ENCODE peak calls at places on chromosomes 3 and 15, in seven cellular contexts. G is RPMI7951, K is SW480, J is pons, O is ELF-1, U is body of pancreas, M is cerebellum. C is an unnamed sample.

GRCh38 chr3:60870396-60870795 is 380.9 kb downstream of the FHIT start:
- DNase-seq in O (no peak), M (no peak), G (no peak), K (no peak), J (no peak), U (no peak), C (no peak)

GRCh38 chr15:96553006-96553405 is 222.5 kb downstream of the NR2F2 start:
- DNase-seq in K (no peak), J (no peak), M (no peak), G (peak; percentile 57), O (no peak), U (no peak), C (no peak)

GRCh38 chr3:128473180-128473519 is 6.5 kb upstream of the DNAJB8 start:
- DNase-seq in O (no peak), U (peak; percentile 72), K (no peak), M (no peak), G (no peak), J (no peak), C (no peak)

GRCh38 chr3:112778298-112779008 is 68.2 kb downstream of the CD200R1L start:
- DNase-seq in K (no peak), G (peak; percentile 23), J (no peak), O (no peak), M (no peak), U (no peak), C (no peak)

GRCh38 chr15:69393831-69394491 is 20.2 kb upstream of the KIF23 start:
- DNase-seq in K (peak; percentile 45), O (no peak), J (no peak), U (no peak), M (no peak), G (peak; percentile 22), C (no peak)

GRCh38 chr3:58218904-58219303 is 8.1 kb upstream of the DNASE1L3 start:
- DNase-seq in G (no peak), K (no peak), U (no peak), M (no peak), O (no peak), J (no peak), C (no peak)

GRCh38 chr3:160379628-160380214 is 19.3 kb downstream of the IFT80 start:
- DNase-seq in O (peak; percentile 78), G (peak; percentile 50), U (no peak), J (no peak), M (no peak), K (no peak), C (no peak)

GRCh38 chr15:93018574-93018973 is 70.4 kb downstream of the RGMA start:
- DNase-seq in G (no peak), U (no peak), K (peak; percentile 6), J (peak; percentile 75), M (no peak), O (no peak), C (no peak)

GRCh38 chr3:129226374-129226773 is 23.0 kb upstream of the COPG1 start:
- DNase-seq in M (peak; percentile 91), K (peak; percentile 38), J (peak; percentile 77), G (peak; percentile 98), U (peak; percentile 29), O (no peak), C (no peak)

GRCh38 chr3:7978104-7978457 is 523.5 kb upstream of the LMCD1 start:
- DNase-seq in K (no peak), J (peak; percentile 94), O (peak; percentile 14), G (peak; percentile 71), M (no peak), U (no peak), C (no peak)

GRCh38 chr3:185878920-185879319 is 54.1 kb upstream of the IGF2BP2 start:
- DNase-seq in O (no peak), U (no peak), G (no peak), K (peak; percentile 47), J (no peak), M (no peak), C (no peak)

GRCh38 chr3:111509308-111509707 is 32.7 kb upstream of the CD96 start:
- DNase-seq in U (no peak), K (no peak), G (no peak), O (no peak), J (no peak), M (no peak), C (no peak)

GRCh38 chr3:153158961-153159735 is 2.9 kb upstream of the RAP2B start:
- DNase-seq in U (no peak), M (no peak), J (no peak), K (peak; percentile 81), G (no peak), O (no peak), C (peak; percentile 13)

GRCh38 chr3:111691293-111691909 is 96.3 kb upstream of the ZBED2 start:
- DNase-seq in M (no peak), K (peak; percentile 60), O (peak; percentile 9), U (no peak), G (peak; percentile 74), J (peak; percentile 61), C (peak; percentile 53)

GRCh38 chr3:158845748-158846350 is 44.0 kb downstream of the MFSD1 start:
- DNase-seq in G (peak; percentile 45), O (peak; percentile 27), K (peak; percentile 71), M (peak; percentile 38), U (peak; percentile 50), J (peak; percentile 20), C (peak; percentile 62)

C was measured in hepatocyte.